ENCODE peak calls at places on chromosomes 16 and 17, in nine cellular contexts. W is fibroblast of lung; V is psoas muscle; A is CD8-positive, alpha-beta memory T cell; S is PC-3; Z is A549; B is left ventricle myocardium inferior; I is AG04450; M is testis. R is an unnamed sample.

GRCh38 chr17:48522031-48522593 is 8.7 kb downstream of the HOXB1 start:
- DNase-seq in W (peak; percentile 59), V (no peak), A (no peak), S (peak; percentile 83), Z (peak; percentile 59), B (no peak), I (no peak), M (no peak), R (no peak)

GRCh38 chr16:16905850-16906249 is 526.9 kb downstream of the NPIPA7 start:
- DNase-seq in W (no peak), V (no peak), A (no peak), S (no peak), Z (no peak), B (no peak), I (no peak), M (no peak), R (no peak)

GRCh38 chr16:71442041-71442440 is at the start of gene TLE7:
- DNase-seq in W (no peak), V (no peak), A (no peak), S (no peak), Z (no peak), B (no peak), I (no peak), M (no peak), R (no peak)

GRCh38 chr16:54585966-54586365 is 299.4 kb upstream of the IRX3 start:
- DNase-seq in W (no peak), V (no peak), A (no peak), S (no peak), Z (no peak), B (no peak), I (no peak), M (no peak), R (no peak)

GRCh38 chr16:68737046-68737729 is at the start of gene CDH1:
- DNase-seq in W (no peak), V (no peak), A (peak; percentile 11), S (peak; percentile 86), Z (no peak), B (no peak), I (no peak), M (peak; percentile 73), R (no peak)

GRCh38 chr17:32498362-32498761 is 11.6 kb downstream of the CDK5R1 start:
- DNase-seq in W (no peak), V (no peak), A (no peak), S (no peak), Z (no peak), B (no peak), I (no peak), M (no peak), R (no peak)

GRCh38 chr16:23434380-23434779 is 18.6 kb downstream of the COG7 start:
- DNase-seq in W (peak; percentile 51), V (no peak), A (peak; percentile 52), S (peak; percentile 71), Z (peak; percentile 33), B (no peak), I (peak; percentile 63), M (no peak), R (peak; percentile 61)

GRCh38 chr17:19386276-19386863 is 620 bp downstream of the MFAP4 start:
- DNase-seq in W (peak; percentile 82), V (peak; percentile 84), A (no peak), S (peak; percentile 81), Z (peak; percentile 79), B (peak; percentile 68), I (peak; percentile 50), M (peak; percentile 51), R (peak; percentile 46)

GRCh38 chr16:83335076-83335475 is 472.7 kb upstream of the HSBP1 start:
- DNase-seq in W (peak; percentile 55), V (no peak), A (no peak), S (no peak), Z (no peak), B (no peak), I (no peak), M (no peak), R (no peak)

GRCh38 chr17:58224315-58224714 is 5.3 kb upstream of the MKS1 start:
- DNase-seq in W (peak; percentile 85), V (no peak), A (no peak), S (peak; percentile 92), Z (peak; percentile 47), B (no peak), I (no peak), M (no peak), R (no peak)

DNA sequence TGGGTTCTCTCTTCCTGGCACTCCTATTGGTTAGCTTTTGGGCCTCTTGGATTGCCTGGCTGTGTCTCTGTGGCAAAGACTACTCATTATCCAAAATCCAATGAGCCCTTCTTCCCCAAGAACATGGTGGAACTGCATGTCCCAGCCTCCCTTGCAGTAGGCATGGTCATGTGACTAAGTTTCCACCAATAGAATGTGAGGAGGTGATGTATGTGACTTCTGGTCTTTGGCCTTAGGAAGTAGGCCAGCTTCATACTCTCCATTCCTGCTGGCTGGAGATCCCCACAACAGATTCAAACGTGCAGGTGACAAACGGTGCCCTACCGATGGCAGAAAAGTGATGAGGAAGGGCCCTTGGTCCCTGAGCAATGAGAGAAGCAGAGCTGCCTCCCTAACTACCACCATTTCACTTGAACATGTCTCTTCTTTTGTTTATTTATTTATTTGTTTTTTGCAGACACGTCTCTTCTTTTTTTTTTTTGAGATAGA is 17.3 kb upstream of the SPN start:
- DNase-seq in W (no peak), V (no peak), A (no peak), S (no peak), Z (no peak), B (no peak), I (no peak), M (no peak), R (peak; percentile 94)
- H3K27ac ChIP-seq in W (no peak overlapping the region), V (no peak overlapping the region), A (no peak overlapping the region), S (no peak overlapping the region), Z (no peak overlapping the region), B (no peak overlapping the region), I (no peak overlapping the region), M (no peak overlapping the region), R (peak overlapping the region; percentile 82)

DNA sequence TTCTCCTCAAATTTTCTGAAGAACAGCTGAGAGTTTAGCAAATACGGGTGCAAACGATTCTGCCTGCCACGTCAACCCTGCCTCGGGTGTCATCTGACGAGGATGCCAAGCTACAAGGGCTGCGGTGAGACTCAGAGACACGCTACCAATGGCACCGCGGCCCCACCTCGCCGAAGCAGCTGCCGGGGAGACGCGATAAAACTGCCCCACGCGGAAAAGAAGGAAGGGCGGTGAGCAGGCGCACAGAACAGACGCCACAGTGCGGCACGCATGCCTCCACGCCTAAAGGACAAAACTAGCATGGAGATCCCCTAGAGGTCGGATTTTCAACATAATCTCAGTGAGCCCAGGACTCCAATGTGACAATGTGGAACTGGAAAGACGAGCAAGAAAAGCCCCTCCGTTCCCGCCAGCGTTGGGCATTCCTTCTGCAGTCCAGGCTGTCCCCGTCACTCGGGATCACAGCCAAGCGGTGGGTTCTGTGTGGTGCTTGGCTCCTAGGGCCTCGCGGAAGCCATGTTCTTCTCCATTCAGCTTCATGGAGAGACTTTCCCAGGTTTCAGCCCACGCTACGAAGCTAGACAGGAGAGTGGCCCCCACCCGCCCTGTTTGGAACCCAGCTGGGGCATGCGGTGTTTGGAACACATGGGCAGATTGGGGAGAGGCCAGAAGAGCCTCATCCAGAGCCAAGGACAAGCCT is 5.9 kb downstream of the LMF1 start:
- DNase-seq in W (peak; percentile 47), V (no peak), A (no peak), S (peak; percentile 69), Z (no peak), B (no peak), I (no peak), M (no peak), R (no peak)
- H3K4me3 ChIP-seq in W (no peak overlapping the region), V (peak overlapping the region; percentile 18), A (no peak overlapping the region), S (peak overlapping the region; percentile 69), Z (no peak overlapping the region), B (no peak overlapping the region), I (no peak overlapping the region), M (no peak overlapping the region), R (no peak overlapping the region)

GRCh38 chr16:19092653-19093410 is 20.9 kb upstream of the ITPRIPL2 start:
- DNase-seq in W (no peak), V (no peak), A (no peak), S (no peak), Z (no peak), B (no peak), I (no peak), M (no peak), R (no peak)

GRCh38 chr16:19093631-19094541 is 19.9 kb upstream of the ITPRIPL2 start:
- DNase-seq in W (no peak), V (no peak), A (no peak), S (no peak), Z (no peak), B (no peak), I (no peak), M (no peak), R (no peak)

GRCh38 chr16:19098173-19098572 is 15.6 kb upstream of the ITPRIPL2 start:
- DNase-seq in W (no peak), V (no peak), A (no peak), S (no peak), Z (no peak), B (no peak), I (no peak), M (no peak), R (no peak)

GRCh38 chr16:19094542-19095365 is 19.0 kb upstream of the ITPRIPL2 start:
- DNase-seq in W (no peak), V (no peak), A (no peak), S (peak; percentile 66), Z (no peak), B (no peak), I (no peak), M (no peak), R (no peak)

DNA sequence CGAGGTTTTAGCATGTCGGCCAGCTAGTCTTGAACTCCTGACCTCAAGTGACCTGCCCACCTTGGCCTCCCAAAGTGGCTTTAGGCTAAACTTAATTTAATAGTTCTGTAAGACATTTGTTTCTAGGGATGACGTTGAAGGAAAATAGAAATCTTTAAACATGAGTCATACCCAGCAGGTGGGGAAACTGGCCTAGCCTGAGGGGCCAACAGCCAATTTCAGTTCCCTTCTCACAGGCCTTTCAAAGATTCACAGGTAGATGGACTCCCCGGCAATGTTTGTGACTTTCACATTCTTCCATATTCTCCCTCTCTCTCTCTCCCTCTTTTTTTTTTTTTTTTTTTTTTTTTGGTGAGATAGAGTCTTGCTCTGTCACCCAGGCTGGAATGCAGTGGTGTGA is 18.1 kb upstream of the ITPRIPL2 start:
- DNase-seq in W (peak; percentile 24), V (no peak), A (no peak), S (peak; percentile 86), Z (no peak), B (no peak), I (no peak), M (no peak), R (no peak)
- H3K27ac ChIP-seq in W (no peak overlapping the region), V (no peak overlapping the region), A (no peak overlapping the region), S (peak overlapping the region; percentile 81), Z (peak overlapping the region; percentile 87), B (no peak overlapping the region), I (no peak overlapping the region), M (no peak overlapping the region), R (no peak overlapping the region)

DNA sequence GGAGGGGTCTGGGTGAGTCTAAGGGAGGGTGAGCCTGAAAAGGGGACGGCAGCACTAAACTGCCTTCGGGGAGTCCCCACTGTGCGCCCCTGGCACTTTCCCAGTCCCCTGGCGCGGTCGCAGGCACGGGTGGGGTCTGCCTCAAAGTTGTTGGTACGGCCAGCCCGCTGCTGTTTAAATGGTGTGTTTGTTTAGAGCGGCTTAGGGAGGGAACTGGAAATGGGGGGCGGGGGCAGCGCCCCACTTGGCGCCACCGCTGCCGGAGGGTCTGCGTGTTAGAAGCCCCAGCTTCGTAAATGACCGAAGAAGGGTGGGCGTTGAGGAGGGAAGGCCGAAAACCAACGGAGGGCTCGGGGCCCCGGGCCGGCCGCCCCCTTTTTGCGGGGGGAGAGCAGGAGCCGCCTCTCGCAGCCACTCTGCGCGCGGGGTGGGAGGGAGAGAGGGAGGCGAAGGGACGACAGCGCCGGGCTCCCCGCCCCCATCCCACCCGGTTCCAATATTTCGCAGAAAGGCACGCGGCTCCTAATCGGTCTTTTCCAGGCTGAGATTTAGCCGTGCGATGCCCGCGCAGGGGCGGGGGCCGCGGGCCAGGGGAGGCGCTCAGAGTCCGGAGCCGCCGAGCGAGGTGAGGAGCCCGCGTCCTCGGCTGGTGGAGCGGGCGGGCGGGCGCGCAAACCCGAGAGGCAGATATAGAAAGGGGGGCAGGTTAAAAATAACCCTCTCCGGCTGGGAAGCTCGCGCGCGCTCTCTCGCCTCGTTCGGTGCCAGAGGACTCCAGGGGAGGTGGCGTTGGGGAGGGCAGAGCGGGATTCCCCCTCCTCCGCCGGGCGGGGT is 55.0 kb downstream of the SREBF1 start:
- DNase-seq in W (peak; percentile 64), V (peak; percentile 82), A (peak; percentile 45), S (peak; percentile 45), Z (peak; percentile 43), B (peak; percentile 85), I (no peak), M (peak; percentile 83), R (no peak)
- H3K4me3 ChIP-seq in W (peak overlapping the region; percentile 12), V (peak overlapping the region; percentile 72), A (no peak overlapping the region), S (peak overlapping the region; percentile 73), Z (peak overlapping the region; percentile 42), B (peak overlapping the region; percentile 72), I (peak overlapping the region; percentile 46), M (peak overlapping the region; percentile 57), R (no peak overlapping the region)

R was measured in HL-60.